ENCODE peak calls at places on chromosomes 1 and 21, in nine cellular contexts. One of them, this sample, is unnamed.

GRCh38 chr1:214761030-214761429 is 158.0 kb downstream of the CENPF start:
- DNase-seq in GM23248: peak; percentile 4
- DNase-seq in PC-3: no peak
- DNase-seq in MM.1S: no peak
- DNase-seq in hepatocyte: no peak
- DNase-seq in GM23338: no peak
- DNase-seq in SK-N-SH: no peak
- DNase-seq in HCT116: no peak
- DNase-seq in neural progenitor cell: no peak
- DNase-seq in this sample: no peak

GRCh38 chr1:58442114-58442513 is 104.4 kb downstream of the OMA1 start:
- DNase-seq in GM23338: no peak
- DNase-seq in SK-N-SH: peak; percentile 27
- DNase-seq in MM.1S: no peak
- DNase-seq in GM23248: peak; percentile 42
- DNase-seq in HCT116: no peak
- DNase-seq in PC-3: no peak
- DNase-seq in hepatocyte: no peak
- DNase-seq in neural progenitor cell: no peak
- DNase-seq in this sample: no peak

GRCh38 chr1:180785306-180785705 is 127.4 kb upstream of the KIAA1614 start:
- DNase-seq in MM.1S: no peak
- DNase-seq in neural progenitor cell: no peak
- DNase-seq in PC-3: no peak
- DNase-seq in SK-N-SH: no peak
- DNase-seq in hepatocyte: no peak
- DNase-seq in GM23248: peak; percentile 7
- DNase-seq in GM23338: no peak
- DNase-seq in HCT116: no peak
- DNase-seq in this sample: no peak

GRCh38 chr1:64983110-64983509 is 16.8 kb upstream of the JAK1 start:
- DNase-seq in GM23248: peak; percentile 49
- DNase-seq in GM23338: no peak
- DNase-seq in neural progenitor cell: no peak
- DNase-seq in MM.1S: no peak
- DNase-seq in PC-3: peak; percentile 96
- DNase-seq in HCT116: no peak
- DNase-seq in SK-N-SH: peak; percentile 61
- DNase-seq in hepatocyte: peak; percentile 48
- DNase-seq in this sample: no peak

GRCh38 chr1:11749996-11750395 is 12.0 kb upstream of the C1orf167 start:
- DNase-seq in PC-3: no peak
- DNase-seq in GM23338: no peak
- DNase-seq in HCT116: no peak
- DNase-seq in hepatocyte: no peak
- DNase-seq in neural progenitor cell: peak; percentile 0
- DNase-seq in GM23248: no peak
- DNase-seq in SK-N-SH: no peak
- DNase-seq in MM.1S: no peak
- DNase-seq in this sample: no peak

GRCh38 chr1:39238476-39238875 is 34.0 kb downstream of the MACF1 start:
- DNase-seq in GM23338: no peak
- DNase-seq in SK-N-SH: no peak
- DNase-seq in HCT116: no peak
- DNase-seq in PC-3: peak; percentile 30
- DNase-seq in neural progenitor cell: no peak
- DNase-seq in GM23248: peak; percentile 89
- DNase-seq in MM.1S: no peak
- DNase-seq in hepatocyte: peak; percentile 17
- DNase-seq in this sample: no peak

GRCh38 chr1:76547916-76548315 is 319.4 kb upstream of the ST6GALNAC5 start:
- DNase-seq in neural progenitor cell: peak; percentile 65
- DNase-seq in MM.1S: no peak
- DNase-seq in PC-3: no peak
- DNase-seq in GM23248: no peak
- DNase-seq in SK-N-SH: no peak
- DNase-seq in hepatocyte: peak; percentile 46
- DNase-seq in GM23338: peak; percentile 60
- DNase-seq in HCT116: no peak
- DNase-seq in this sample: no peak

GRCh38 chr1:201100169-201100930 is 11.9 kb downstream of the CACNA1S start:
- DNase-seq in GM23248: no peak
- DNase-seq in PC-3: peak; percentile 28
- DNase-seq in GM23338: no peak
- DNase-seq in HCT116: no peak
- DNase-seq in neural progenitor cell: no peak
- DNase-seq in SK-N-SH: no peak
- DNase-seq in MM.1S: no peak
- DNase-seq in hepatocyte: no peak
- DNase-seq in this sample: no peak

GRCh38 chr1:114756009-114756892 is 1.5 kb downstream of the CSDE1 start:
- DNase-seq in MM.1S: peak; percentile 79
- DNase-seq in neural progenitor cell: no peak
- DNase-seq in GM23248: peak; percentile 32
- DNase-seq in HCT116: no peak
- DNase-seq in GM23338: no peak
- DNase-seq in PC-3: peak; percentile 63
- DNase-seq in SK-N-SH: no peak
- DNase-seq in hepatocyte: no peak
- DNase-seq in this sample: peak; percentile 49

GRCh38 chr1:155598842-155599331 is 11.1 kb upstream of the MSTO1 start:
- DNase-seq in GM23248: peak; percentile 69
- DNase-seq in SK-N-SH: no peak
- DNase-seq in PC-3: no peak
- DNase-seq in hepatocyte: peak; percentile 39
- DNase-seq in GM23338: peak; percentile 56
- DNase-seq in MM.1S: no peak
- DNase-seq in HCT116: no peak
- DNase-seq in neural progenitor cell: peak; percentile 73
- DNase-seq in this sample: peak; percentile 16

GRCh38 chr1:27149084-27149483 is 5.8 kb downstream of the SLC9A1 start:
- DNase-seq in SK-N-SH: peak; percentile 65
- DNase-seq in HCT116: no peak
- DNase-seq in GM23248: no peak
- DNase-seq in PC-3: no peak
- DNase-seq in hepatocyte: no peak
- DNase-seq in neural progenitor cell: no peak
- DNase-seq in MM.1S: no peak
- DNase-seq in GM23338: no peak
- DNase-seq in this sample: peak; percentile 27

GRCh38 chr1:220950576-220950975 is 71.3 kb downstream of the HLX start:
- DNase-seq in MM.1S: peak; percentile 21
- DNase-seq in SK-N-SH: no peak
- DNase-seq in HCT116: no peak
- DNase-seq in neural progenitor cell: no peak
- DNase-seq in hepatocyte: no peak
- DNase-seq in PC-3: no peak
- DNase-seq in GM23338: peak; percentile 4
- DNase-seq in GM23248: peak; percentile 38
- DNase-seq in this sample: no peak

GRCh38 chr1:244104309-244105060 is 53.4 kb downstream of the ZBTB18 start:
- DNase-seq in SK-N-SH: peak; percentile 44
- DNase-seq in GM23248: peak; percentile 94
- DNase-seq in GM23338: no peak
- DNase-seq in PC-3: peak; percentile 84
- DNase-seq in HCT116: no peak
- DNase-seq in neural progenitor cell: no peak
- DNase-seq in hepatocyte: peak; percentile 63
- DNase-seq in MM.1S: no peak
- DNase-seq in this sample: no peak

GRCh38 chr1:9822897-9823692 is 670 bp downstream of the CLSTN1 start:
- DNase-seq in MM.1S: peak; percentile 41
- DNase-seq in hepatocyte: no peak
- DNase-seq in neural progenitor cell: peak; percentile 59
- DNase-seq in GM23338: peak; percentile 56
- DNase-seq in GM23248: peak; percentile 60
- DNase-seq in SK-N-SH: no peak
- DNase-seq in PC-3: peak; percentile 31
- DNase-seq in HCT116: no peak
- DNase-seq in this sample: peak; percentile 60

GRCh38 chr21:45749974-45750373 is 106.4 kb downstream of the PCBP3 start:
- DNase-seq in GM23248: no peak
- DNase-seq in neural progenitor cell: no peak
- DNase-seq in PC-3: no peak
- DNase-seq in SK-N-SH: no peak
- DNase-seq in MM.1S: no peak
- DNase-seq in GM23338: no peak
- DNase-seq in HCT116: no peak
- DNase-seq in hepatocyte: no peak
- DNase-seq in this sample: no peak

GRCh38 chr1:33099290-33100118 is 18.6 kb downstream of the AZIN2 start:
- DNase-seq in neural progenitor cell: no peak
- DNase-seq in MM.1S: peak; percentile 98
- DNase-seq in GM23248: peak; percentile 100
- DNase-seq in PC-3: peak; percentile 97
- DNase-seq in HCT116: peak; percentile 90
- DNase-seq in hepatocyte: peak; percentile 74
- DNase-seq in SK-N-SH: no peak
- DNase-seq in GM23338: peak; percentile 61
- DNase-seq in this sample: peak; percentile 20

GRCh38 chr1:212635141-212635601 is 26.6 kb downstream of the ATF3 start:
- DNase-seq in neural progenitor cell: no peak
- DNase-seq in hepatocyte: no peak
- DNase-seq in GM23248: no peak
- DNase-seq in SK-N-SH: no peak
- DNase-seq in MM.1S: peak; percentile 94
- DNase-seq in GM23338: no peak
- DNase-seq in PC-3: no peak
- DNase-seq in HCT116: no peak
- DNase-seq in this sample: peak; percentile 7

DNA sequence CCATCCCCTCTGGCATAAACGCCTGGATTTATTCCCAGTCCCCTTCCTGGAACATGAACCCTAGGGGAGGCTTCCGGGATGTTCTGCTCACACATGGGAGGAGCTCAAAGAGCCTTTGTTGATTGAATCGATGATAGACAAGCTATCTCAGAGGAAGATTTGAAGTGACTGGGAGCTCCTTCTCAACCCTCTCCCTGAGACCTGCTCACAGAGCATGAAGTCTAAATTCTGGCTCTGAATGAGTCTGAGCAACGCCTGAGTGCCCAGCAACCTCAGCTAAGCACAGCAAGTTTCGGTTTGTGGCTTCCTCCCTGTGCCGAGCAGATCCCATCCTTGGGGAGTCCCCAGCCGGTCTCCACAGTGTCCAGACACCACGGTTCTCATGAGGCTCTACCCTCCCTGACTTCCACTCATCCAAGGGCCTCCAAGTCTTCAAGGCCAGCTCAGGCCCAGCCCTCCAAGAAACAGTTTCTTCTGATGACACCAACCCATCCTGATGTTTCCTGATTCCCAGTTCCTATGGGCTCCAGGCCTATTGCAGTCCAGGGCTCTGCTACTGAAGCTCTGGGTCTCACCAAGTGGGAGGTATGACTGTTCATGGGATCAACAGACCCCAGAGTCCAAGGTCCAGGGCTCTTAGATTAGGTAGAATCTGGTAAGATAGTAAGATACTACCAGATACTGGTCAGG is 190.8 kb downstream of the DYRK1A start:
- DNase-seq in GM23338: no peak
- DNase-seq in SK-N-SH: no peak
- DNase-seq in MM.1S: peak; percentile 89
- DNase-seq in neural progenitor cell: no peak
- DNase-seq in hepatocyte: no peak
- DNase-seq in GM23248: no peak
- DNase-seq in PC-3: no peak
- DNase-seq in HCT116: no peak
- DNase-seq in this sample: peak; percentile 63
- H3K27ac ChIP-seq in GM23338: no peak overlapping the region
- H3K27ac ChIP-seq in SK-N-SH: no peak overlapping the region
- H3K27ac ChIP-seq in MM.1S: peak overlapping the region; percentile 35
- H3K27ac ChIP-seq in neural progenitor cell: no peak overlapping the region
- H3K27ac ChIP-seq in hepatocyte: no peak overlapping the region
- H3K27ac ChIP-seq in GM23248: no peak overlapping the region
- H3K27ac ChIP-seq in PC-3: no peak overlapping the region
- H3K27ac ChIP-seq in HCT116: no peak overlapping the region
- H3K27ac ChIP-seq in this sample: no peak overlapping the region

GRCh38 chr1:24117722-24118409 is 5.9 kb upstream of the MYOM3 start:
- DNase-seq in hepatocyte: peak; percentile 81
- DNase-seq in PC-3: peak; percentile 86
- DNase-seq in GM23338: no peak
- DNase-seq in GM23248: peak; percentile 90
- DNase-seq in HCT116: peak; percentile 10
- DNase-seq in MM.1S: no peak
- DNase-seq in neural progenitor cell: no peak
- DNase-seq in SK-N-SH: no peak
- DNase-seq in this sample: no peak
- TF ChIP-seq EZH2phosphoT487 in hepatocyte: no peak
- TF ChIP-seq EZH2phosphoT487 in PC-3: no peak
- TF ChIP-seq EZH2phosphoT487 in GM23338: no peak
- TF ChIP-seq EZH2phosphoT487 in GM23248: no peak
- TF ChIP-seq EZH2phosphoT487 in HCT116: no peak
- TF ChIP-seq EZH2phosphoT487 in MM.1S: no peak
- TF ChIP-seq EZH2phosphoT487 in neural progenitor cell: no peak
- TF ChIP-seq EZH2phosphoT487 in SK-N-SH: no peak
- TF ChIP-seq EZH2phosphoT487 in this sample: no peak

GRCh38 chr1:111199329-111199728 is 1.1 kb downstream of the DENND2D start:
- DNase-seq in PC-3: no peak
- DNase-seq in hepatocyte: no peak
- DNase-seq in HCT116: no peak
- DNase-seq in MM.1S: no peak
- DNase-seq in GM23338: no peak
- DNase-seq in SK-N-SH: no peak
- DNase-seq in neural progenitor cell: no peak
- DNase-seq in GM23248: no peak
- DNase-seq in this sample: no peak
- H3K4me2 ChIP-seq in PC-3: no peak overlapping the region
- H3K4me2 ChIP-seq in hepatocyte: no peak overlapping the region
- H3K4me2 ChIP-seq in HCT116: no peak overlapping the region
- H3K4me2 ChIP-seq in MM.1S: no peak overlapping the region
- H3K4me2 ChIP-seq in GM23338: no peak overlapping the region
- H3K4me2 ChIP-seq in SK-N-SH: no peak overlapping the region
- H3K4me2 ChIP-seq in neural progenitor cell: no peak overlapping the region
- H3K4me2 ChIP-seq in GM23248: no peak overlapping the region
- H3K4me2 ChIP-seq in this sample: no peak overlapping the region

GRCh38 chr1:226126824-226127591 is 59.5 kb downstream of the ACBD3 start:
- DNase-seq in GM23248: no peak
- DNase-seq in neural progenitor cell: no peak
- DNase-seq in GM23338: no peak
- DNase-seq in HCT116: no peak
- DNase-seq in PC-3: peak; percentile 68
- DNase-seq in hepatocyte: peak; percentile 57
- DNase-seq in SK-N-SH: no peak
- DNase-seq in MM.1S: no peak
- DNase-seq in this sample: peak; percentile 82

GRCh38 chr1:226125831-226126230 is 60.7 kb downstream of the ACBD3 start:
- DNase-seq in GM23338: no peak
- DNase-seq in SK-N-SH: peak; percentile 20
- DNase-seq in HCT116: no peak
- DNase-seq in MM.1S: no peak
- DNase-seq in PC-3: no peak
- DNase-seq in neural progenitor cell: no peak
- DNase-seq in GM23248: no peak
- DNase-seq in hepatocyte: no peak
- DNase-seq in this sample: no peak

GRCh38 chr1:226131639-226132038 is 54.9 kb downstream of the ACBD3 start:
- DNase-seq in MM.1S: no peak
- DNase-seq in PC-3: no peak
- DNase-seq in SK-N-SH: peak; percentile 6
- DNase-seq in neural progenitor cell: no peak
- DNase-seq in hepatocyte: no peak
- DNase-seq in HCT116: no peak
- DNase-seq in GM23248: no peak
- DNase-seq in GM23338: no peak
- DNase-seq in this sample: no peak

GRCh38 chr1:226129230-226129629 is 57.3 kb downstream of the ACBD3 start:
- DNase-seq in PC-3: no peak
- DNase-seq in neural progenitor cell: no peak
- DNase-seq in SK-N-SH: no peak
- DNase-seq in GM23248: no peak
- DNase-seq in MM.1S: no peak
- DNase-seq in GM23338: no peak
- DNase-seq in hepatocyte: no peak
- DNase-seq in HCT116: no peak
- DNase-seq in this sample: no peak

GRCh38 chr1:226128487-226129075 is 58.0 kb downstream of the ACBD3 start:
- DNase-seq in GM23338: no peak
- DNase-seq in neural progenitor cell: no peak
- DNase-seq in MM.1S: no peak
- DNase-seq in GM23248: peak; percentile 70
- DNase-seq in SK-N-SH: peak; percentile 5
- DNase-seq in hepatocyte: peak; percentile 59
- DNase-seq in PC-3: peak; percentile 64
- DNase-seq in HCT116: no peak
- DNase-seq in this sample: no peak
- H3K27ac ChIP-seq in GM23338: no peak overlapping the region
- H3K27ac ChIP-seq in neural progenitor cell: no peak overlapping the region
- H3K27ac ChIP-seq in MM.1S: peak overlapping the region; percentile 86
- H3K27ac ChIP-seq in GM23248: no peak overlapping the region
- H3K27ac ChIP-seq in SK-N-SH: no peak overlapping the region
- H3K27ac ChIP-seq in hepatocyte: peak overlapping the region; percentile 93
- H3K27ac ChIP-seq in PC-3: peak overlapping the region; percentile 81
- H3K27ac ChIP-seq in HCT116: peak overlapping the region; percentile 66
- H3K27ac ChIP-seq in this sample: peak overlapping the region; percentile 94

This sample was measured in OCI-LY7.